ENCODE peak calls at places on chromosome 11, in four cellular contexts. H is NCI-H2029, B is fibroblast of mammary gland, P is ACHN. U is an unnamed sample.
A peak's percentile ranks its signal among the peaks of the same experiment; 100 is the strongest.

GRCh38 chr11:10305262-10305963 is 540 bp downstream of the ADM start:
- DNase-seq in H (no peak), B (no peak), P (peak; percentile 37), U (peak; percentile 33)

GRCh38 chr11:107545101-107545514 is 20.4 kb downstream of the ALKBH8 start:
- DNase-seq in H (no peak), B (peak; percentile 68), P (no peak), U (no peak)

GRCh38 chr11:70813651-70814050 is 415.3 kb downstream of the CTTN start:
- DNase-seq in H (no peak), B (no peak), P (no peak), U (no peak)

GRCh38 chr11:2867722-2868548 is 17.6 kb downstream of the CDKN1C start:
- DNase-seq in H (no peak), B (no peak), P (no peak), U (no peak)

GRCh38 chr11:82547163-82547560 is 186.5 kb downstream of the FAM181B start:
- DNase-seq in H (no peak), B (no peak), P (no peak), U (no peak)

GRCh38 chr11:7422544-7423331 is 62.6 kb upstream of the OLFML1 start:
- DNase-seq in H (no peak), B (no peak), P (no peak), U (no peak)

GRCh38 chr11:111938687-111939160 is 1.6 kb downstream of the DIXDC1 start:
- DNase-seq in H (no peak), B (peak; percentile 83), P (peak; percentile 51), U (peak; percentile 76)

GRCh38 chr11:92489831-92490399 is 265.3 kb downstream of the FAT3 start:
- DNase-seq in H (no peak), B (no peak), P (no peak), U (no peak)

GRCh38 chr11:132631956-132632355 is 900.3 kb downstream of the OPCML start:
- DNase-seq in H (no peak), B (no peak), P (no peak), U (no peak)

GRCh38 chr11:83437939-83438338 is 151.8 kb upstream of the CCDC90B start:
- DNase-seq in H (no peak), B (no peak), P (no peak), U (no peak)

GRCh38 chr11:113796663-113797259 is 17.2 kb downstream of the CLDN25 start:
- DNase-seq in H (peak; percentile 29), B (peak; percentile 48), P (peak; percentile 33), U (peak; percentile 39)

U was measured in HepG2.